ENCODE peak calls at places on chromosome 20, in four cellular contexts. Q is pancreas, P is A549, D is A673. Z is an unnamed sample.

GRCh38 chr20:24934101-24934661 is 14.9 kb upstream of the CST7 start:
- DNase-seq in Q (no peak), P (no peak), D (no peak), Z (peak)

GRCh38 chr20:21228511-21228910 is 74.6 kb upstream of the XRN2 start:
- DNase-seq in Q (no peak), P (no peak), D (no peak), Z (no peak)

GRCh38 chr20:10842116-10842515 is 168.3 kb upstream of the JAG1 start:
- DNase-seq in Q (no peak), P (no peak), D (no peak), Z (no peak)

GRCh38 chr20:38931984-38932383 is 5.8 kb downstream of the FAM83D start:
- DNase-seq in Q (no peak), P (no peak), D (no peak), Z (no peak)

GRCh38 chr20:11204926-11205768 is 531.3 kb upstream of the JAG1 start:
- DNase-seq in Q (no peak), P (peak), D (peak), Z (peak)

GRCh38 chr20:53642196-53643030 is 48.8 kb upstream of the ZNF217 start:
- DNase-seq in Q (no peak), P (peak), D (no peak), Z (peak)

GRCh38 chr20:59810376-59811187 is 122.9 kb downstream of the SYCP2 start:
- DNase-seq in Q (peak), P (no peak), D (no peak), Z (peak)

GRCh38 chr20:10469599-10469998 is 34.5 kb downstream of the SLX4IP start:
- DNase-seq in Q (no peak), P (peak), D (peak), Z (peak)

GRCh38 chr20:36574278-36575065 is 1.1 kb downstream of the TGIF2 start:
- DNase-seq in Q (peak), P (peak), D (peak), Z (peak)

GRCh38 chr20:46979603-46980241 is 85.1 kb downstream of the EYA2 start:
- DNase-seq in Q (no peak), P (no peak), D (no peak), Z (no peak)

GRCh38 chr20:37518606-37519507 is 2.2 kb upstream of the NNAT start:
- DNase-seq in Q (no peak), P (no peak), D (no peak), Z (no peak)

GRCh38 chr20:16393836-16394235 is 179.4 kb downstream of the KIF16B start:
- DNase-seq in Q (no peak), P (no peak), D (no peak), Z (no peak)

GRCh38 chr20:38990728-38991127 is 28.6 kb downstream of the DHX35 start:
- DNase-seq in Q (no peak), P (no peak), D (no peak), Z (no peak)

GRCh38 chr20:25187638-25188037 is 7.9 kb upstream of the ENTPD6 start:
- DNase-seq in Q (no peak), P (no peak), D (no peak), Z (no peak)

GRCh38 chr20:50601511-50602431 is 89.6 kb downstream of the RIPOR3 start:
- DNase-seq in Q (no peak), P (no peak), D (no peak), Z (no peak)
- TF ChIP-seq CTCF in Q (no peak), P (no peak), D (no peak), Z (no peak)

GRCh38 chr20:1491281-1491840 is at the start of gene SIRPB2:
- DNase-seq in Q (no peak), P (no peak), D (peak), Z (no peak)

GRCh38 chr20:1490643-1491042 is 577 bp downstream of the SIRPB2 start:
- DNase-seq in Q (no peak), P (no peak), D (peak), Z (no peak)

GRCh38 chr20:1491891-1492642 is 847 bp upstream of the SIRPB2 start:
- DNase-seq in Q (no peak), P (no peak), D (peak), Z (no peak)

GRCh38 chr20:1489328-1489727 is 1.9 kb downstream of the SIRPB2 start:
- DNase-seq in Q (no peak), P (no peak), D (no peak), Z (no peak)

GRCh38 chr20:1489764-1490436 is 1.3 kb downstream of the SIRPB2 start:
- DNase-seq in Q (no peak), P (no peak), D (no peak), Z (no peak)
- H3K4me3 ChIP-seq in Q (no peak), P (no peak), D (no peak), Z (peak)

DNA sequence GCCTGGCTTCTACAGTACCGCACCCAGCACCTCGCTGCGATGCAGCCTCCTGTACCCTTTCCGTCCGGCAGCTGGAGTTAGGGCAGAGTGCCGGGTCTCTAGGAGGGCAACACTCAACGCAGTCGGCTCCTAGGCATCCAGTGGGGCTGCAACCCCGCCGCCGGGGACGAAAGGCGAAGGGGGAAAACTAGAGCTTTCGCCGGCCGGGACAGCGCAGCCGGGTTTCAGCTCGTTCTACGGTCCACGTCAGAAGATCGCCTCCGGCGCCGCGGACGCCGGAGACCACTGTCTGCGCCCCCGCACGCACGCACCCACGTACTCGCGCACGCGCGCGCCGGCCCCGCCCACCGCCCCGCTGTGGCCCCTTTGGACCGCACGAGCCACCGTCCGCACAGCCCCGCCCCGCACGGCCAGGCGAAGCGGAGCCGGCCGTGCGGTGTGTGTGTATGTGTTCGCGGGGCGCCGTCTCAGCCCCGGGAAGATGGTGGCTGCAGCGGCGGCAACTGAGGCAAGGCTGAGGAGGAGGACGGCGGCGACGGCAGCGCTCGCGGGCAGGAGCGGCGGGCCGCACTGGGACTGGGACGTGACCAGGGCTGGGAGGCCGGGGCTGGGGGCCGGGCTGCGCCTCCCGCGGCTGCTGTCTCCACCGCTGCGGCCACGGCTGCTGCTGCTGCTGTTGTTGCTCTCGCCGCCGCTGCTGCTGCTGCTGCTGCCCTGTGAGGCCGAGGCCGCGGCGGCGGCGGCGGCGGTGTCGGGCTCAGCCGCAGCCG is at the start of gene ATRN:
- DNase-seq in Q (peak), P (peak), D (peak), Z (peak)
- TF ChIP-seq CTCF in Q (no peak), P (no peak), D (no peak), Z (no peak)

GRCh38 chr20:58392286-58392685 is 3.3 kb downstream of the VAPB start:
- DNase-seq in Q (no peak), P (no peak), D (no peak), Z (no peak)

GRCh38 chr20:58389968-58390658 is 1.1 kb downstream of the VAPB start:
- DNase-seq in Q (no peak), P (no peak), D (no peak), Z (no peak)

GRCh38 chr20:58389324-58389967 is 417 bp downstream of the VAPB start:
- DNase-seq in Q (peak), P (no peak), D (peak), Z (peak)

GRCh38 chr20:58388882-58389323 is at the start of gene VAPB:
- DNase-seq in Q (peak), P (peak), D (peak), Z (peak)

DNA sequence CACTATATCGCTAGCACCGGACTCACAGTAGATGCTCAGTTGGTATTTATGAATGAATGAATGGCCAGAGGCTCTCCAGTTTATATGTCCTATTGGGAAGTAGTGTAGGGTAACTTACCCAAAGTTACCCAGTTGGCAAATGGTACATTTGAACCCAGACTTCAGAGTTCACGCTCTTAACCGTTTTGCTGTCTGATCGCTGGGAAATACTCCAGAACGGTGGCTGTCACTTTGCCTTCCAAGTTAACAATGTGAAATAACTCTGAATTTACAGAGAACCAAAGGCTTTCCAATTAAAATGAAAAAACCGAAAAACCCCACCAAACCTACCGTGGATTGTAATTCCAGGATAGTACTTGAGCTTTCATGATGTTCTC is 1.6 kb downstream of the VAPB start:
- DNase-seq in Q (no peak), P (no peak), D (no peak), Z (no peak)
- H3K4me3 ChIP-seq in Q (no peak), P (peak), D (peak), Z (no peak)

GRCh38 chr20:44324343-44324742 is 12.5 kb upstream of the R3HDML start:
- DNase-seq in Q (no peak), P (no peak), D (no peak), Z (peak)

GRCh38 chr20:44314870-44315269 is 3.9 kb upstream of the FITM2 start:
- DNase-seq in Q (no peak), P (no peak), D (no peak), Z (no peak)

DNA sequence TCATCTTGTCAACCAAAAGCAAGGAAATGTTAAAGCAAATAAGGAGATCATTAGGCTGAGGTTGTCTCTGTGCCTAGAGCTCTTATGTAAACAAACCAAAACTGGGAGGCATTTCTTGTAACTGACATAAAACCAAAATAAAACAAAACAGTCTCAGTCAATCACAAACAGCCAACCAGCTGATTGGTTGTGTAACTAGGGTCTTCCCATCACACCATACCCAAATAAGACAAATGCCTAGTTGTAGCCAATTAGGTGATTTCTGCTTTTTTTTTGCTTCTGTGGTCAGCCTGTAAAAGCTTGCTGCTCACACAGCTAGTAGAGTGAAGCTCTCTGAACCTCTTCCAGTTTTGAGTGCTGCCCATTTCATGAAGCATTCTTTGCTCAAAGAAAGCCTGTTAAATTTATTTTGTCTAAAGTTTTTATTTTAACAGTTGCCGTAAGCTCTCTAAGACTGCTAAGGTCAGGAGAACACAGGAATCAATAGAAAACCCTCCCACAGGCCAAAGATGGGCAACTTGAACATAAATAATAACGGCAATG is 8.9 kb upstream of the FITM2 start:
- DNase-seq in Q (no peak), P (no peak), D (no peak), Z (no peak)
- TF ChIP-seq CTCF in Q (no peak), P (no peak), D (no peak), Z (no peak)

GRCh38 chr20:49482621-49483017 is at the start of gene KCNB1:
- DNase-seq in Q (peak), P (peak), D (peak), Z (peak)
- H3K4me3 ChIP-seq in Q (no peak), P (peak), D (no peak), Z (no peak)

DNA sequence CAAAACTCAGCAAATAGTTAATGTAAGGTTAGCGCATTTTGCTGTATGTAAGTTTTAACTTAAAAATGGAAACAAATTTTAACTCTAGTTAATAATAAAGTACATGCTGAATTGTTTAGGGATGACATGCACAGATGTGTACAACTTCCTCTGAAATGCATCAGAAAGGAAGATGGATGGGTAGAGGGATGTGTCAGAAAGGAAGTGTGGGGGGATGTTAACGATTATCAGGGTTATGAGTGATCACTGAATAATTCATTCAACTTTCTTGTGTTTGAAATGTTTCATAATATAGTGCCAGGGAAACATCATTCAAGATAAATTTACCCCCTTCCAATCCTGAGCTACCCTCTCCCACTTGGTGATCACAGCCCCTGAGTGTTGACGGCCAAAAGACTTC is 87.6 kb downstream of the FOXA2 start:
- DNase-seq in Q (no peak), P (no peak), D (no peak), Z (no peak)
- TF ChIP-seq CTCF in Q (no peak), P (no peak), D (no peak), Z (no peak)

DNA sequence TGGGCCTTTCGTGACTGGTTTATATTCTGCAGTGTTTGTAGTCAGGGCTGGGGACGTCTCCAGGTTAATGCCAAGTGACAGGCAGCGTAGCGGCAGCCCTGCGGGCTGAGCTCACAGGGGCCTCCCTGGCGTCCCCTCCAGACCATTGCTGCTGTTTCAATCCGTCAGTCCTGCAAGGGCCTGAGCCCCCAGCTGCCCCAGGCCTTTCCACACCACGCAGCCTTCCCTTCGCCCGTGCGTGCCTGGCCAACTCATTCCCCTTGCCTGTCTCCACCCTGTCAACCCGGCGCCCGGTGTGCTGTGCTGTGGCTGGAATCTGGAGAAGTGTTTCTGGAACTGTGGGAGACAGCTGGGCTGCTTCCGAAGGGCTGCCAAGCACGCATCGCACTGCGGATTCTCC is 11.9 kb downstream of the BHLHE23 start:
- DNase-seq in Q (no peak), P (no peak), D (no peak), Z (no peak)
- H3K4me3 ChIP-seq in Q (no peak), P (no peak), D (no peak), Z (no peak)

Z was measured in colonic mucosa.